ENCODE peak calls at places on chromosome 4, in seven cellular contexts. One of them, this sample, is unnamed.
A peak's percentile ranks its signal among the peaks of the same experiment; 100 is the strongest.

GRCh38 chr4:105060628-105061027 is 86.0 kb upstream of the TET2 start:
- DNase-seq in AG09309: no peak
- DNase-seq in AG10803: no peak
- DNase-seq in naive thymus-derived CD8-positive, alpha-beta T cell: no peak
- DNase-seq in heart right ventricle: no peak
- DNase-seq in sciatic nerve: no peak
- DNase-seq in mucosa of gallbladder: no peak
- DNase-seq in this sample: no peak

GRCh38 chr4:177339794-177340374 is 30.2 kb downstream of the NEIL3 start:
- DNase-seq in AG09309: peak; percentile 10
- DNase-seq in AG10803: peak; percentile 58
- DNase-seq in naive thymus-derived CD8-positive, alpha-beta T cell: no peak
- DNase-seq in heart right ventricle: no peak
- DNase-seq in sciatic nerve: no peak
- DNase-seq in mucosa of gallbladder: no peak
- DNase-seq in this sample: no peak

GRCh38 chr4:24747234-24747975 is 48.0 kb upstream of the SOD3 start:
- DNase-seq in AG09309: no peak
- DNase-seq in AG10803: no peak
- DNase-seq in naive thymus-derived CD8-positive, alpha-beta T cell: no peak
- DNase-seq in heart right ventricle: no peak
- DNase-seq in sciatic nerve: no peak
- DNase-seq in mucosa of gallbladder: no peak
- DNase-seq in this sample: no peak

GRCh38 chr4:41670530-41670929 is 78.0 kb downstream of the PHOX2B start:
- DNase-seq in AG09309: no peak
- DNase-seq in AG10803: no peak
- DNase-seq in naive thymus-derived CD8-positive, alpha-beta T cell: no peak
- DNase-seq in heart right ventricle: peak; percentile 41
- DNase-seq in sciatic nerve: no peak
- DNase-seq in mucosa of gallbladder: peak; percentile 90
- DNase-seq in this sample: no peak

GRCh38 chr4:56641494-56642051 is 39.5 kb downstream of the HOPX start:
- DNase-seq in AG09309: peak; percentile 77
- DNase-seq in AG10803: peak; percentile 86
- DNase-seq in naive thymus-derived CD8-positive, alpha-beta T cell: no peak
- DNase-seq in heart right ventricle: no peak
- DNase-seq in sciatic nerve: no peak
- DNase-seq in mucosa of gallbladder: no peak
- DNase-seq in this sample: no peak

GRCh38 chr4:185165605-185166063 is 22.6 kb downstream of the SLC25A4 start:
- DNase-seq in AG09309: peak; percentile 79
- DNase-seq in AG10803: peak; percentile 74
- DNase-seq in naive thymus-derived CD8-positive, alpha-beta T cell: peak; percentile 14
- DNase-seq in heart right ventricle: no peak
- DNase-seq in sciatic nerve: no peak
- DNase-seq in mucosa of gallbladder: no peak
- DNase-seq in this sample: no peak

GRCh38 chr4:70299643-70300042 is 35.1 kb upstream of the CABS1 start:
- DNase-seq in AG09309: no peak
- DNase-seq in AG10803: no peak
- DNase-seq in naive thymus-derived CD8-positive, alpha-beta T cell: no peak
- DNase-seq in heart right ventricle: no peak
- DNase-seq in sciatic nerve: no peak
- DNase-seq in mucosa of gallbladder: no peak
- DNase-seq in this sample: no peak

GRCh38 chr4:102501635-102502382 is 650 bp downstream of the NFKB1 start:
- DNase-seq in AG09309: peak; percentile 28
- DNase-seq in AG10803: peak; percentile 88
- DNase-seq in naive thymus-derived CD8-positive, alpha-beta T cell: peak; percentile 66
- DNase-seq in heart right ventricle: peak; percentile 76
- DNase-seq in sciatic nerve: peak; percentile 86
- DNase-seq in mucosa of gallbladder: peak; percentile 80
- DNase-seq in this sample: peak; percentile 51

GRCh38 chr4:32135642-32136041 is 1415.5 kb downstream of the PCDH7 start:
- DNase-seq in AG09309: peak; percentile 28
- DNase-seq in AG10803: peak; percentile 39
- DNase-seq in naive thymus-derived CD8-positive, alpha-beta T cell: no peak
- DNase-seq in heart right ventricle: no peak
- DNase-seq in sciatic nerve: no peak
- DNase-seq in mucosa of gallbladder: no peak
- DNase-seq in this sample: no peak

GRCh38 chr4:40197879-40198689 is 1.3 kb downstream of the RHOH start:
- DNase-seq in AG09309: no peak
- DNase-seq in AG10803: no peak
- DNase-seq in naive thymus-derived CD8-positive, alpha-beta T cell: peak; percentile 69
- DNase-seq in heart right ventricle: no peak
- DNase-seq in sciatic nerve: no peak
- DNase-seq in mucosa of gallbladder: no peak
- DNase-seq in this sample: peak; percentile 37

GRCh38 chr4:84515075-84515474 is 16.0 kb upstream of the NKX6-1 start:
- DNase-seq in AG09309: no peak
- DNase-seq in AG10803: no peak
- DNase-seq in naive thymus-derived CD8-positive, alpha-beta T cell: no peak
- DNase-seq in heart right ventricle: no peak
- DNase-seq in sciatic nerve: no peak
- DNase-seq in mucosa of gallbladder: no peak
- DNase-seq in this sample: no peak

GRCh38 chr4:129371901-129372300 is 275.9 kb downstream of the C4orf33 start:
- DNase-seq in AG09309: no peak
- DNase-seq in AG10803: peak; percentile 3
- DNase-seq in naive thymus-derived CD8-positive, alpha-beta T cell: no peak
- DNase-seq in heart right ventricle: no peak
- DNase-seq in sciatic nerve: no peak
- DNase-seq in mucosa of gallbladder: no peak
- DNase-seq in this sample: no peak

This sample was measured in effector memory CD8-positive, alpha-beta T cell.